ENCODE peak calls at places on chromosomes 2 and 18, in seven cellular contexts. D, I, B, T, W, Q and O are unnamed samples.

GRCh38 chr18:28095631-28096030 is 81.3 kb downstream of the CDH2 start:
- DNase-seq in D (no peak), I (no peak), B (no peak), T (no peak), W (no peak), Q (no peak), O (no peak)

GRCh38 chr2:238945433-238946150 is 97.7 kb downstream of the TWIST2 start:
- DNase-seq in D (no peak), I (peak; percentile 45), B (peak; percentile 44), T (no peak), W (no peak), Q (peak; percentile 77), O (peak; percentile 75)

GRCh38 chr2:121295911-121296650 is 11.1 kb upstream of the TFCP2L1 start:
- DNase-seq in D (no peak), I (no peak), B (no peak), T (no peak), W (no peak), Q (no peak), O (no peak)

GRCh38 chr2:148567716-148568115 is 76.8 kb upstream of the EPC2 start:
- DNase-seq in D (no peak), I (no peak), B (no peak), T (no peak), W (no peak), Q (no peak), O (no peak)

GRCh38 chr2:232384466-232384865 is 5.9 kb downstream of the ALPP start:
- DNase-seq in D (no peak), I (no peak), B (no peak), T (no peak), W (no peak), Q (no peak), O (no peak)

GRCh38 chr2:86781363-86781762 is 9.3 kb downstream of the CD8A start:
- DNase-seq in D (no peak), I (no peak), B (no peak), T (no peak), W (no peak), Q (no peak), O (no peak)

GRCh38 chr2:217733461-217733860 is 269.3 kb downstream of the TNS1 start:
- DNase-seq in D (no peak), I (no peak), B (no peak), T (no peak), W (no peak), Q (no peak), O (no peak)

GRCh38 chr2:181685150-181685688 is 4.9 kb upstream of the NEUROD1 start:
- DNase-seq in D (no peak), I (no peak), B (no peak), T (no peak), W (no peak), Q (no peak), O (peak; percentile 24)

GRCh38 chr2:43262239-43262638 is 35.8 kb upstream of the ZFP36L2 start:
- DNase-seq in D (no peak), I (no peak), B (no peak), T (no peak), W (no peak), Q (no peak), O (no peak)

GRCh38 chr2:233290446-233290845 is 17.2 kb upstream of the SAG start:
- DNase-seq in D (no peak), I (no peak), B (no peak), T (no peak), W (no peak), Q (no peak), O (no peak)

GRCh38 chr2:155203187-155203586 is 504.7 kb downstream of the KCNJ3 start:
- DNase-seq in D (no peak), I (no peak), B (no peak), T (no peak), W (no peak), Q (no peak), O (no peak)

GRCh38 chr2:179946810-179947485 is 60.1 kb downstream of the CWC22 start:
- DNase-seq in D (no peak), I (no peak), B (no peak), T (no peak), W (no peak), Q (no peak), O (no peak)

GRCh38 chr2:136394136-136395060 is 276.4 kb upstream of the CXCR4 start:
- DNase-seq in D (no peak), I (no peak), B (no peak), T (no peak), W (no peak), Q (no peak), O (no peak)

GRCh38 chr2:20232837-20233207 is 7.9 kb upstream of the SDC1 start:
- DNase-seq in D (no peak), I (no peak), B (no peak), T (no peak), W (peak; percentile 96), Q (peak; percentile 46), O (no peak)

GRCh38 chr18:49020621-49021021 is 69.9 kb upstream of the SMAD7 start:
- DNase-seq in D (no peak), I (no peak), B (no peak), T (no peak), W (peak; percentile 22), Q (peak; percentile 62), O (peak; percentile 13)

GRCh38 chr2:99554238-99554637 is 64.4 kb upstream of the REV1 start:
- DNase-seq in D (no peak), I (peak; percentile 15), B (no peak), T (no peak), W (no peak), Q (no peak), O (no peak)

GRCh38 chr2:152693033-152693432 is 24.2 kb downstream of the PRPF40A start:
- DNase-seq in D (no peak), I (no peak), B (no peak), T (peak; percentile 52), W (no peak), Q (no peak), O (no peak)

GRCh38 chr18:23950644-23951043 is 63.9 kb upstream of the TTC39C start:
- DNase-seq in D (no peak), I (no peak), B (no peak), T (no peak), W (no peak), Q (no peak), O (no peak)

GRCh38 chr2:207828361-207829057 is 58.8 kb upstream of the FZD5 start:
- DNase-seq in D (no peak), I (no peak), B (no peak), T (no peak), W (peak; percentile 29), Q (no peak), O (peak; percentile 15)

GRCh38 chr2:241795021-241795999 is 13.7 kb upstream of the NEU4 start:
- DNase-seq in D (no peak), I (no peak), B (no peak), T (no peak), W (no peak), Q (no peak), O (no peak)

GRCh38 chr2:241797441-241798080 is 11.4 kb upstream of the NEU4 start:
- DNase-seq in D (no peak), I (no peak), B (no peak), T (no peak), W (no peak), Q (peak; percentile 47), O (no peak)

GRCh38 chr2:241796610-241797138 is 12.3 kb upstream of the NEU4 start:
- DNase-seq in D (no peak), I (no peak), B (no peak), T (no peak), W (no peak), Q (peak; percentile 62), O (no peak)

GRCh38 chr2:241794250-241794823 is 14.7 kb upstream of the NEU4 start:
- DNase-seq in D (no peak), I (no peak), B (no peak), T (no peak), W (no peak), Q (no peak), O (no peak)

GRCh38 chr2:241796209-241796608 is 12.8 kb upstream of the NEU4 start:
- DNase-seq in D (no peak), I (no peak), B (no peak), T (no peak), W (no peak), Q (no peak), O (no peak)
- TF ChIP-seq CTCF in D (no peak), I (no peak), B (no peak), T (no peak), W (no peak), Q (no peak), O (no peak)

GRCh38 chr2:44596537-44597320 is 235.0 kb downstream of the CAMKMT start:
- DNase-seq in D (no peak), I (no peak), B (no peak), T (peak; percentile 55), W (no peak), Q (no peak), O (no peak)

GRCh38 chr2:44598731-44599529 is 237.2 kb downstream of the CAMKMT start:
- DNase-seq in D (no peak), I (no peak), B (no peak), T (peak; percentile 43), W (peak; percentile 36), Q (no peak), O (no peak)

GRCh38 chr2:44602446-44602845 is 240.7 kb downstream of the CAMKMT start:
- DNase-seq in D (no peak), I (no peak), B (no peak), T (no peak), W (no peak), Q (no peak), O (no peak)

GRCh38 chr2:44598330-44598729 is 236.6 kb downstream of the CAMKMT start:
- DNase-seq in D (no peak), I (no peak), B (no peak), T (no peak), W (no peak), Q (no peak), O (no peak)
- H3K4me3 ChIP-seq in D (no peak overlapping the region), I (no peak overlapping the region), B (no peak overlapping the region), T (no peak overlapping the region), W (no peak overlapping the region), Q (no peak overlapping the region), O (no peak overlapping the region)

GRCh38 chr2:183359867-183360266 is 235.6 kb downstream of the NUP35 start:
- DNase-seq in D (no peak), I (no peak), B (peak; percentile 42), T (no peak), W (no peak), Q (no peak), O (peak; percentile 51)
- TF ChIP-seq CTCF in D (peak; percentile 8), I (peak; percentile 29), B (peak; percentile 34), T (no peak), W (peak; percentile 13), Q (no peak), O (peak; percentile 55)

GRCh38 chr2:224354631-224355211 is 47.2 kb downstream of the FAM124B start:
- DNase-seq in D (no peak), I (no peak), B (no peak), T (no peak), W (no peak), Q (no peak), O (no peak)

GRCh38 chr2:224362094-224362493 is 39.8 kb downstream of the FAM124B start:
- DNase-seq in D (no peak), I (no peak), B (no peak), T (no peak), W (no peak), Q (no peak), O (no peak)

GRCh38 chr2:224359569-224359968 is 42.3 kb downstream of the FAM124B start:
- DNase-seq in D (no peak), I (peak; percentile 8), B (no peak), T (no peak), W (no peak), Q (no peak), O (peak; percentile 22)

GRCh38 chr2:224360801-224361251 is 41.1 kb downstream of the FAM124B start:
- DNase-seq in D (no peak), I (no peak), B (peak; percentile 16), T (no peak), W (peak; percentile 43), Q (no peak), O (no peak)

GRCh38 chr2:224357098-224357901 is 44.6 kb downstream of the FAM124B start:
- DNase-seq in D (peak; percentile 47), I (peak; percentile 69), B (peak; percentile 64), T (peak; percentile 20), W (peak; percentile 41), Q (no peak), O (peak; percentile 79)
- H3K4me3 ChIP-seq in D (no peak overlapping the region), I (no peak overlapping the region), B (no peak overlapping the region), T (no peak overlapping the region), W (no peak overlapping the region), Q (no peak overlapping the region), O (no peak overlapping the region)